ENCODE peak calls at places on chromosomes 13 and 19, in four cellular contexts. H is H1, Q is pons, T is HFFc6. V is an unnamed sample.

GRCh38 chr13:113135281-113135760 is 12.7 kb downstream of the F10 start:
- DNase-seq in Q (no peak), T (no peak), H (no peak), V (no peak)

GRCh38 chr13:27252467-27252866 is 1.1 kb downstream of the RPL21 start:
- DNase-seq in Q (no peak), H (no peak), T (no peak), V (no peak)

GRCh38 chr19:19552811-19553210 is 14.7 kb downstream of the CILP2 start:
- DNase-seq in Q (no peak), H (peak; percentile 92), T (no peak), V (peak; percentile 31)

GRCh38 chr13:22198001-22198400 is 527.1 kb downstream of the FGF9 start:
- DNase-seq in T (no peak), Q (no peak), H (no peak), V (no peak)

GRCh38 chr19:13887529-13887928 is 10.6 kb downstream of the NANOS3 start:
- DNase-seq in H (no peak), Q (no peak), T (peak; percentile 32), V (no peak)

GRCh38 chr13:26480246-26480855 is 77.1 kb upstream of the WASF3 start:
- DNase-seq in Q (no peak), T (peak; percentile 35), H (no peak), V (no peak)

GRCh38 chr19:54923276-54923675 is 17.3 kb downstream of the NCR1 start:
- DNase-seq in Q (no peak), T (no peak), H (no peak), V (no peak)

GRCh38 chr13:73429691-73430090 is 370.9 kb downstream of the KLF5 start:
- DNase-seq in H (no peak), T (peak; percentile 28), Q (no peak), V (peak; percentile 35)

GRCh38 chr13:41568990-41569387 is 111.6 kb downstream of the RGCC start:
- DNase-seq in T (no peak), H (no peak), Q (peak; percentile 90), V (peak; percentile 23)

GRCh38 chr19:5973867-5974635 is 3.9 kb downstream of the RANBP3 start:
- DNase-seq in Q (no peak), T (no peak), H (no peak), V (no peak)

GRCh38 chr19:54439174-54439851 is 9.7 kb upstream of the LENG8 start:
- DNase-seq in T (no peak), Q (peak; percentile 77), H (peak; percentile 78), V (no peak)

GRCh38 chr13:109810761-109811510 is 24.6 kb upstream of the IRS2 start:
- DNase-seq in T (no peak), Q (no peak), H (no peak), V (no peak)

GRCh38 chr13:28475916-28476725 is 18.8 kb downstream of the FLT1 start:
- DNase-seq in T (peak; percentile 84), Q (no peak), H (no peak), V (peak; percentile 89)

GRCh38 chr13:36082396-36082795 is 48.8 kb downstream of the DCLK1 start:
- DNase-seq in H (no peak), Q (no peak), T (no peak), V (no peak)

GRCh38 chr19:2255982-2256685 is at the start of gene JSRP1:
- DNase-seq in H (no peak), Q (no peak), T (no peak), V (no peak)

GRCh38 chr19:15307169-15307568 is 25.2 kb downstream of the BRD4 start:
- DNase-seq in Q (no peak), T (no peak), H (no peak), V (no peak)

GRCh38 chr19:1251503-1252220 is 3.3 kb downstream of the MIDN start:
- DNase-seq in T (no peak), H (no peak), Q (peak; percentile 72), V (no peak)

GRCh38 chr13:39381456-39381855 is 221.5 kb downstream of the LHFPL6 start:
- DNase-seq in Q (no peak), H (no peak), T (no peak), V (no peak)

GRCh38 chr19:11089254-11090013 is at the start of gene LDLR:
- DNase-seq in T (peak; percentile 86), H (peak; percentile 84), Q (peak; percentile 96), V (peak; percentile 98)

GRCh38 chr13:41107584-41108014 is 25.0 kb downstream of the KBTBD6 start:
- DNase-seq in T (no peak), Q (no peak), H (peak; percentile 56), V (no peak)

GRCh38 chr19:23409392-23410048 is 14.2 kb upstream of the ZNF91 start:
- DNase-seq in T (no peak), Q (no peak), H (no peak), V (no peak)

GRCh38 chr13:24068472-24068871 is 92.0 kb upstream of the SPATA13 start:
- DNase-seq in Q (no peak), H (no peak), T (peak; percentile 40), V (no peak)

GRCh38 chr19:32061304-32061703 is 284.1 kb upstream of the ZNF507 start:
- DNase-seq in H (no peak), Q (no peak), T (no peak), V (no peak)

GRCh38 chr19:18416778-18417249 is 2.4 kb upstream of the SSBP4 start:
- DNase-seq in Q (no peak), T (peak; percentile 85), H (peak; percentile 86), V (peak; percentile 90)

GRCh38 chr13:24614306-24615080 is 65.7 kb upstream of the ATP12A start:
- DNase-seq in T (no peak), Q (no peak), H (no peak), V (no peak)

GRCh38 chr13:31093145-31093885 is 68.4 kb downstream of the HSPH1 start:
- DNase-seq in T (no peak), Q (no peak), H (no peak), V (no peak)

GRCh38 chr19:2815923-2816322 is 3.7 kb upstream of the ZNF554 start:
- DNase-seq in Q (no peak), H (no peak), T (no peak), V (no peak)

GRCh38 chr13:20512042-20512683 is 13.5 kb downstream of the CRYL1 start:
- DNase-seq in T (no peak), H (peak; percentile 61), Q (no peak), V (no peak)

GRCh38 chr13:41457589-41458186 is 338 bp downstream of the RGCC start:
- DNase-seq in H (peak; percentile 62), T (no peak), Q (no peak), V (no peak)

GRCh38 chr19:34126966-34127365 is 45.3 kb upstream of the LSM14A start:
- DNase-seq in Q (no peak), H (no peak), T (no peak), V (no peak)

GRCh38 chr13:42275098-42275471 is 3.1 kb downstream of the AKAP11 start:
- DNase-seq in Q (peak; percentile 74), T (no peak), H (no peak), V (no peak)

GRCh38 chr13:110912651-110913051 is 2.2 kb downstream of the ANKRD10 start:
- DNase-seq in T (peak; percentile 33), Q (no peak), H (no peak), V (peak; percentile 60)

GRCh38 chr13:73212482-73212881 is 153.7 kb downstream of the KLF5 start:
- DNase-seq in H (no peak), T (no peak), Q (no peak), V (no peak)

GRCh38 chr13:44685641-44686040 is 109.5 kb upstream of the TSC22D1 start:
- DNase-seq in Q (no peak), H (no peak), T (no peak), V (no peak)

GRCh38 chr19:1066748-1067340 is at the start of gene ARHGAP45:
- DNase-seq in T (no peak), Q (no peak), H (peak; percentile 79), V (no peak)

GRCh38 chr19:14267224-14267741 is 61.3 kb upstream of the ADGRL1 start:
- DNase-seq in H (no peak), Q (no peak), T (no peak), V (no peak)

GRCh38 chr13:41231786-41232185 is 31.6 kb downstream of the MTRF1 start:
- DNase-seq in T (no peak), H (no peak), Q (no peak), V (no peak)